ENCODE peak calls at places on chromosomes 2 and 18, in four cellular contexts. One of them, this sample, is unnamed.

GRCh38 chr2:127128508-127128907 is 21.6 kb upstream of the BIN1 start:
- DNase-seq in effector memory CD4-positive, alpha-beta T cell: no peak
- DNase-seq in tibial artery: no peak
- DNase-seq in GM13977: no peak
- DNase-seq in this sample: no peak

GRCh38 chr2:203861607-203862006 is 6.0 kb upstream of the CTLA4 start:
- DNase-seq in effector memory CD4-positive, alpha-beta T cell: no peak
- DNase-seq in tibial artery: no peak
- DNase-seq in GM13977: no peak
- DNase-seq in this sample: no peak

GRCh38 chr2:10909050-10909995 is 2.4 kb upstream of the KCNF1 start:
- DNase-seq in effector memory CD4-positive, alpha-beta T cell: no peak
- DNase-seq in tibial artery: no peak
- DNase-seq in GM13977: no peak
- DNase-seq in this sample: no peak

GRCh38 chr2:191703079-191703725 is 25.3 kb downstream of the NABP1 start:
- DNase-seq in effector memory CD4-positive, alpha-beta T cell: no peak
- DNase-seq in tibial artery: no peak
- DNase-seq in GM13977: no peak
- DNase-seq in this sample: no peak

GRCh38 chr2:172373761-172374160 is 53.6 kb upstream of the ITGA6 start:
- DNase-seq in effector memory CD4-positive, alpha-beta T cell: no peak
- DNase-seq in tibial artery: no peak
- DNase-seq in GM13977: no peak
- DNase-seq in this sample: no peak

GRCh38 chr2:15738965-15739364 is 147.3 kb downstream of the DDX1 start:
- DNase-seq in effector memory CD4-positive, alpha-beta T cell: no peak
- DNase-seq in tibial artery: no peak
- DNase-seq in GM13977: no peak
- DNase-seq in this sample: no peak

GRCh38 chr2:76998713-76999112 is 523.5 kb downstream of the LRRTM4 start:
- DNase-seq in effector memory CD4-positive, alpha-beta T cell: no peak
- DNase-seq in tibial artery: no peak
- DNase-seq in GM13977: no peak
- DNase-seq in this sample: no peak

GRCh38 chr2:193836424-193836823 is 1641.7 kb upstream of the TMEFF2 start:
- DNase-seq in effector memory CD4-positive, alpha-beta T cell: no peak
- DNase-seq in tibial artery: no peak
- DNase-seq in GM13977: no peak
- DNase-seq in this sample: no peak

GRCh38 chr2:197311521-197312033 is 997 bp upstream of the ANKRD44 start:
- DNase-seq in effector memory CD4-positive, alpha-beta T cell: no peak
- DNase-seq in tibial artery: no peak
- DNase-seq in GM13977: no peak
- DNase-seq in this sample: peak

GRCh38 chr18:58943896-58944295 is 79.2 kb downstream of the ZNF532 start:
- DNase-seq in effector memory CD4-positive, alpha-beta T cell: no peak
- DNase-seq in tibial artery: no peak
- DNase-seq in GM13977: no peak
- DNase-seq in this sample: no peak

GRCh38 chr2:100535850-100536249 is 26.9 kb upstream of the PDCL3 start:
- DNase-seq in effector memory CD4-positive, alpha-beta T cell: no peak
- DNase-seq in tibial artery: no peak
- DNase-seq in GM13977: no peak
- DNase-seq in this sample: no peak

GRCh38 chr2:61905372-61906186 is at the start of gene COMMD1:
- DNase-seq in effector memory CD4-positive, alpha-beta T cell: peak
- DNase-seq in tibial artery: peak
- DNase-seq in GM13977: peak
- DNase-seq in this sample: no peak

GRCh38 chr2:127085260-127085666 is 21.7 kb downstream of the BIN1 start:
- DNase-seq in effector memory CD4-positive, alpha-beta T cell: no peak
- DNase-seq in tibial artery: no peak
- DNase-seq in GM13977: no peak
- DNase-seq in this sample: peak

GRCh38 chr2:164538250-164538866 is 82.9 kb downstream of the GRB14 start:
- DNase-seq in effector memory CD4-positive, alpha-beta T cell: no peak
- DNase-seq in tibial artery: no peak
- DNase-seq in GM13977: peak
- DNase-seq in this sample: peak

GRCh38 chr18:56112013-56112749 is 524.2 kb upstream of the TCF4 start:
- DNase-seq in effector memory CD4-positive, alpha-beta T cell: no peak
- DNase-seq in tibial artery: no peak
- DNase-seq in GM13977: peak
- DNase-seq in this sample: no peak

GRCh38 chr18:56172527-56172926 is 465.9 kb downstream of the TXNL1 start:
- DNase-seq in effector memory CD4-positive, alpha-beta T cell: no peak
- DNase-seq in tibial artery: no peak
- DNase-seq in GM13977: no peak
- DNase-seq in this sample: no peak

GRCh38 chr18:79397830-79398761 is 2.4 kb downstream of the NFATC1 start:
- DNase-seq in effector memory CD4-positive, alpha-beta T cell: no peak
- DNase-seq in tibial artery: no peak
- DNase-seq in GM13977: no peak
- DNase-seq in this sample: no peak

GRCh38 chr2:187171318-187171717 is 276.7 kb downstream of the CALCRL start:
- DNase-seq in effector memory CD4-positive, alpha-beta T cell: no peak
- DNase-seq in tibial artery: no peak
- DNase-seq in GM13977: no peak
- DNase-seq in this sample: no peak

GRCh38 chr2:15693926-15694588 is 102.4 kb downstream of the DDX1 start:
- DNase-seq in effector memory CD4-positive, alpha-beta T cell: no peak
- DNase-seq in tibial artery: no peak
- DNase-seq in GM13977: no peak
- DNase-seq in this sample: no peak

GRCh38 chr2:28406276-28407096 is 13.8 kb downstream of the FOSL2 start:
- DNase-seq in effector memory CD4-positive, alpha-beta T cell: peak
- DNase-seq in tibial artery: no peak
- DNase-seq in GM13977: no peak
- DNase-seq in this sample: peak

GRCh38 chr2:71937401-71937800 is 210.3 kb downstream of the CYP26B1 start:
- DNase-seq in effector memory CD4-positive, alpha-beta T cell: no peak
- DNase-seq in tibial artery: no peak
- DNase-seq in GM13977: no peak
- DNase-seq in this sample: no peak

GRCh38 chr2:64543006-64543697 is 19.0 kb downstream of the AFTPH start:
- DNase-seq in effector memory CD4-positive, alpha-beta T cell: no peak
- DNase-seq in tibial artery: no peak
- DNase-seq in GM13977: no peak
- DNase-seq in this sample: no peak

GRCh38 chr2:191322838-191323506 is 77.8 kb downstream of the MYO1B start:
- DNase-seq in effector memory CD4-positive, alpha-beta T cell: no peak
- DNase-seq in tibial artery: no peak
- DNase-seq in GM13977: no peak
- DNase-seq in this sample: no peak

GRCh38 chr18:50011813-50012445 is 183.0 kb downstream of the MYO5B start:
- DNase-seq in effector memory CD4-positive, alpha-beta T cell: no peak
- DNase-seq in tibial artery: no peak
- DNase-seq in GM13977: no peak
- DNase-seq in this sample: no peak

GRCh38 chr2:69033427-69034095 is 20.6 kb downstream of the ANTXR1 start:
- DNase-seq in effector memory CD4-positive, alpha-beta T cell: no peak
- DNase-seq in tibial artery: no peak
- DNase-seq in GM13977: no peak
- DNase-seq in this sample: no peak

GRCh38 chr2:18701981-18702380 is 112.6 kb upstream of the NT5C1B start:
- DNase-seq in effector memory CD4-positive, alpha-beta T cell: no peak
- DNase-seq in tibial artery: no peak
- DNase-seq in GM13977: no peak
- DNase-seq in this sample: no peak

GRCh38 chr2:113114224-113114945 is 13.0 kb upstream of the IL1RN start:
- DNase-seq in effector memory CD4-positive, alpha-beta T cell: no peak
- DNase-seq in tibial artery: no peak
- DNase-seq in GM13977: no peak
- DNase-seq in this sample: no peak

This sample was measured in HL-60.